ENCODE peak calls at places on chromosomes 4 and X, in four cellular contexts. One of them, this sample, is unnamed.

GRCh38 chr4:158996669-158997074 is 106.2 kb upstream of the RAPGEF2 start:
- DNase-seq in cardiac muscle cell: no peak
- DNase-seq in lower lobe of right lung: no peak
- DNase-seq in suprapubic skin: no peak
- DNase-seq in this sample: peak

GRCh38 chr4:108135549-108136209 is 33.1 kb downstream of the LEF1 start:
- DNase-seq in cardiac muscle cell: no peak
- DNase-seq in lower lobe of right lung: no peak
- DNase-seq in suprapubic skin: no peak
- DNase-seq in this sample: no peak

GRCh38 chr4:99100876-99101275 is 12.3 kb upstream of the ADH5 start:
- DNase-seq in cardiac muscle cell: no peak
- DNase-seq in lower lobe of right lung: no peak
- DNase-seq in suprapubic skin: no peak
- DNase-seq in this sample: no peak

GRCh38 chr4:17717301-17717700 is 64.1 kb downstream of the FAM184B start:
- DNase-seq in cardiac muscle cell: no peak
- DNase-seq in lower lobe of right lung: no peak
- DNase-seq in suprapubic skin: no peak
- DNase-seq in this sample: no peak

GRCh38 chrX:12269484-12269883 is 131.2 kb downstream of the FRMPD4 start:
- DNase-seq in cardiac muscle cell: no peak
- DNase-seq in lower lobe of right lung: no peak
- DNase-seq in suprapubic skin: no peak
- DNase-seq in this sample: peak

GRCh38 chr4:138110815-138111214 is 131.3 kb downstream of the SLC7A11 start:
- DNase-seq in cardiac muscle cell: no peak
- DNase-seq in lower lobe of right lung: no peak
- DNase-seq in suprapubic skin: no peak
- DNase-seq in this sample: peak

GRCh38 chr4:76212851-76213414 is 691 bp downstream of the SCARB2 start:
- DNase-seq in cardiac muscle cell: no peak
- DNase-seq in lower lobe of right lung: no peak
- DNase-seq in suprapubic skin: no peak
- DNase-seq in this sample: peak

GRCh38 chr4:83248486-83248885 is 36.1 kb downstream of the COQ2 start:
- DNase-seq in cardiac muscle cell: no peak
- DNase-seq in lower lobe of right lung: no peak
- DNase-seq in suprapubic skin: no peak
- DNase-seq in this sample: no peak

GRCh38 chr4:133584714-133585113 is 435.6 kb downstream of the PCDH10 start:
- DNase-seq in cardiac muscle cell: no peak
- DNase-seq in lower lobe of right lung: no peak
- DNase-seq in suprapubic skin: no peak
- DNase-seq in this sample: no peak

GRCh38 chr4:77308843-77309242 is 151.8 kb downstream of the CCNG2 start:
- DNase-seq in cardiac muscle cell: peak
- DNase-seq in lower lobe of right lung: no peak
- DNase-seq in suprapubic skin: no peak
- DNase-seq in this sample: peak

GRCh38 chrX:133215747-133216146 is 2.4 kb downstream of the TFDP3 start:
- DNase-seq in cardiac muscle cell: peak
- DNase-seq in lower lobe of right lung: no peak
- DNase-seq in suprapubic skin: no peak
- DNase-seq in this sample: no peak

GRCh38 chr4:155529197-155529596 is 137.5 kb upstream of the GUCY1A1 start:
- DNase-seq in cardiac muscle cell: peak
- DNase-seq in lower lobe of right lung: no peak
- DNase-seq in suprapubic skin: no peak
- DNase-seq in this sample: peak

GRCh38 chrX:153903991-153904957 is at the start of gene AVPR2:
- DNase-seq in cardiac muscle cell: no peak
- DNase-seq in lower lobe of right lung: no peak
- DNase-seq in suprapubic skin: no peak
- DNase-seq in this sample: no peak

GRCh38 chr4:107034982-107035710 is 967 bp downstream of the DKK2 start:
- DNase-seq in cardiac muscle cell: peak
- DNase-seq in lower lobe of right lung: peak
- DNase-seq in suprapubic skin: peak
- DNase-seq in this sample: no peak

GRCh38 chr4:23068287-23068686 is 375.6 kb downstream of the GBA3 start:
- DNase-seq in cardiac muscle cell: no peak
- DNase-seq in lower lobe of right lung: no peak
- DNase-seq in suprapubic skin: no peak
- DNase-seq in this sample: no peak

GRCh38 chr4:8188743-8189550 is 10.1 kb upstream of the SH3TC1 start:
- DNase-seq in cardiac muscle cell: no peak
- DNase-seq in lower lobe of right lung: peak
- DNase-seq in suprapubic skin: peak
- DNase-seq in this sample: no peak

DNA sequence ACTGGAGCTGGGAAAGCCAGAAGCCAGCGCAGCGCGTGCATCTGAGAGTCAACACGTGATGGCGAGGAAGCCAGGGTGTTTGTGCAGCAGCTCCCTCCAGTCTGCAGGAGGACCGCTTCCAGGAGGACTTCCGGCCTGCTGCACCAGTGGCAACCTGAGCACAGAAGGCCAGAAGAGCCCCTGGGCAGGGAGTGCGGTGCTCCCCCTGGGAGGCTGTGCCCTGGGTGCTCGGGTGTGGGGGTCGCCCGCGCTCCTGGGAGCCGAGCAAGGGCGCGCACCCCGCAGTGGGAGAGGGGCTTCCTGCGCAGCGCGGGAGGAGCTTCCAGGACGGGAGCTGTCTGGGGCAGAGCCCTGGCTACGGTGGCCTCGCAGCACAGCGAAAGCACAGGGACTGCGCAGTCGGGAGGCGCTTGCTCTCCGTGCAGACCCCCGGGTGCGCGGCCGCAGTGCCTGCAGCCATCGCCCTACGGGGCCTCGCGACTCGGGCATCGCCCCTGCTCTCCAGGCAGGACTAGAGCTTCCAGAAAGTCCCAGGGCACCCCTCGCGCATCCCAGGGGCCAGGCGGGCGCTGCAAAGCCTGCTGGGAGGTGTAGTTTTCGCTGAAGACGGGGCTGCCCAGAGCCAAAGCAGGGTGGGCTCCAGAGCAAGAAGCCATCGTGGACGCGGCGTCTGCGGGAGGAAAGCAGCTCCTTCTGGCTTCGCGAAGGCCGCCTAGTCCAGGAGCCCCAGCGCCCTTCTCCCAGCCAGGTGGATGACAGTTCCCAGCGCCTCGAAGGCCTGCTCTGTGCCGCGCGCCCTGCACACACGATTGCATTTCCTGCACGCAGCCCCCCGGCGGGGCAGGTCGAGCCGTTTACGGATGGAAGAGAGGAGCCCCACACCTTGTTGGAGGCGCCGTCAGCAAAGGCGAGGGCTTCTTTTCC is 24.1 kb upstream of the WFS1 start:
- DNase-seq in cardiac muscle cell: no peak
- DNase-seq in lower lobe of right lung: no peak
- DNase-seq in suprapubic skin: no peak
- DNase-seq in this sample: peak
- TF ChIP-seq CTCF in cardiac muscle cell: no peak
- TF ChIP-seq CTCF in lower lobe of right lung: no peak
- TF ChIP-seq CTCF in suprapubic skin: no peak
- TF ChIP-seq CTCF in this sample: no peak

DNA sequence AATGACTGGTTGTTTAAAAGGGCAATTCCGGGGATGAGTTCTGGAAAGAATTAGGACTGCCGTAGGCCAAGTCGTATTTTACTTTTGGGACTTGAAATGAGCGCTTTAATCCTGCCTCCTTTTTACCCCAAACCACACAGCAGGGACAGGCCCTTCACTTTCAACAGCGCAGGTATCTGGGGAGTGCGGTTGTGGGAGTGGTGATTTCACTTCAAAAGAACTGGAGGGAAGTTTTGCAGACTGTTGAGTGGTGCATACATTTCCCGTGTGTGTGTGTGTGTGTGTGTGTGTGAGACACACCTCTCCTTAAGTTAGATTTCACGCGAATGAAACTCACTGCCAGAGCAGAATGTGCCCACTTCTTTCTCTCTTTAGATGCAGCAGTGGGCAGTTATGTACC is 2.8 kb downstream of the NHS start:
- DNase-seq in cardiac muscle cell: no peak
- DNase-seq in lower lobe of right lung: no peak
- DNase-seq in suprapubic skin: no peak
- DNase-seq in this sample: no peak
- H3K4me3 ChIP-seq in cardiac muscle cell: peak
- H3K4me3 ChIP-seq in lower lobe of right lung: peak
- H3K4me3 ChIP-seq in suprapubic skin: peak
- H3K4me3 ChIP-seq in this sample: peak

GRCh38 chrX:1178580-1179057 is 33.8 kb downstream of the CRLF2 start:
- DNase-seq in cardiac muscle cell: peak
- DNase-seq in lower lobe of right lung: no peak
- DNase-seq in suprapubic skin: no peak
- DNase-seq in this sample: peak
- TF ChIP-seq CTCF in cardiac muscle cell: no peak
- TF ChIP-seq CTCF in lower lobe of right lung: no peak
- TF ChIP-seq CTCF in suprapubic skin: no peak
- TF ChIP-seq CTCF in this sample: no peak

GRCh38 chrX:150694738-150695410 is 1.7 kb downstream of the MTMR1 start:
- DNase-seq in cardiac muscle cell: no peak
- DNase-seq in lower lobe of right lung: no peak
- DNase-seq in suprapubic skin: no peak
- DNase-seq in this sample: peak
- H3K4me3 ChIP-seq in cardiac muscle cell: no peak
- H3K4me3 ChIP-seq in lower lobe of right lung: no peak
- H3K4me3 ChIP-seq in suprapubic skin: peak
- H3K4me3 ChIP-seq in this sample: peak

This sample was measured in foreskin fibroblast.